ENCODE peak calls at places on chromosomes 7 and 10, in eight cellular contexts. K is CD8-positive, alpha-beta T cell; B is cardiac muscle cell; L is dorsolateral prefrontal cortex; P is upper lobe of right lung; D is progenitor cell of endocrine pancreas; O is astrocyte of the cerebellum; G is gastrocnemius medialis. V is an unnamed sample.

GRCh38 chr10:114172241-114172640 is 1.8 kb downstream of the CCDC186 start:
- DNase-seq in K (no peak), B (peak; percentile 41), L (no peak), P (no peak), D (no peak), O (no peak), G (no peak), V (no peak)

GRCh38 chr7:2873146-2873545 is 29.0 kb upstream of the GNA12 start:
- DNase-seq in K (no peak), B (peak; percentile 4), L (no peak), P (no peak), D (no peak), O (no peak), G (no peak), V (no peak)

GRCh38 chr7:37408241-37408884 is 40.3 kb downstream of the ELMO1 start:
- DNase-seq in K (no peak), B (no peak), L (no peak), P (no peak), D (no peak), O (no peak), G (no peak), V (no peak)

GRCh38 chr10:104906112-104906511 is 265.0 kb downstream of the SORCS3 start:
- DNase-seq in K (no peak), B (no peak), L (no peak), P (no peak), D (no peak), O (no peak), G (no peak), V (no peak)

GRCh38 chr10:11573497-11573896 is 38.0 kb downstream of the USP6NL start:
- DNase-seq in K (no peak), B (peak; percentile 64), L (no peak), P (no peak), D (no peak), O (no peak), G (no peak), V (no peak)

GRCh38 chr7:101740981-101741725 is 76.3 kb upstream of the CUX1 start:
- DNase-seq in K (no peak), B (peak; percentile 53), L (no peak), P (no peak), D (no peak), O (no peak), G (no peak), V (no peak)

GRCh38 chr7:29569648-29570047 is 6.0 kb downstream of the PRR15 start:
- DNase-seq in K (no peak), B (no peak), L (no peak), P (no peak), D (no peak), O (no peak), G (no peak), V (no peak)

GRCh38 chr10:103513383-103514060 is 20.0 kb downstream of the NEURL1 start:
- DNase-seq in K (no peak), B (no peak), L (no peak), P (peak; percentile 38), D (no peak), O (no peak), G (no peak), V (no peak)

GRCh38 chr7:46205478-46205877 is 284.4 kb upstream of the IGFBP3 start:
- DNase-seq in K (no peak), B (no peak), L (no peak), P (no peak), D (no peak), O (no peak), G (no peak), V (no peak)

GRCh38 chr10:26815500-26815899 is 45.3 kb downstream of the ABI1 start:
- DNase-seq in K (no peak), B (no peak), L (no peak), P (no peak), D (no peak), O (no peak), G (no peak), V (no peak)

DNA sequence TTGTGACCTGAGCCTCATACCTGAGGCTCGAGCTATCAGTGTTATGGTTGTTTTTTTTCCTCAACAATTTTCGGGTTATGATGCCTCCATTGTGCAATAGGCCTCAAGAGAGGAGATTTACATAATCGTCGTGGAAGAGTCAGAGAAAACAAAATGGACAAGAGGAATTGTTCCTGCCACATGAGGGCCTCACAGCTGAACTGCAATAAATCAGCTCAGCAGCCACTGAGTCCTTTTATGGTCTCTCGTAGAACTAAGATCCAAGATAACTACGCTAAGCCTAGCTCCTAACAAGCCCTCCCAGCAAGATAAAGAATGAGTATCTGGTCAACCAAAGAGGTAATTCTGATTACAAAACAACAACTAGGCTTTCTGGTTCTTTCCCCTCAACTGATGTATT is 336.8 kb downstream of the WDR11 start:
- DNase-seq in K (no peak), B (peak; percentile 24), L (no peak), P (no peak), D (no peak), O (no peak), G (no peak), V (no peak)
- TF ChIP-seq CTCF in K (no peak), B (no peak), L (peak; percentile 60), P (no peak), D (peak; percentile 14), O (no peak), G (no peak), V (peak; percentile 6)

GRCh38 chr10:125700355-125700911 is 17.5 kb upstream of the TEX36 start:
- DNase-seq in K (no peak), B (peak; percentile 44), L (no peak), P (no peak), D (no peak), O (no peak), G (no peak), V (no peak)
- TF ChIP-seq CTCF in K (no peak), B (peak; percentile 24), L (peak; percentile 27), P (no peak), D (no peak), O (no peak), G (no peak), V (peak; percentile 26)

GRCh38 chr7:135232720-135233119 is 918 bp upstream of the STRA8 start:
- DNase-seq in K (no peak), B (no peak), L (no peak), P (no peak), D (no peak), O (no peak), G (no peak), V (no peak)
- TF ChIP-seq CTCF in K (no peak), B (no peak), L (no peak), P (no peak), D (no peak), O (no peak), G (no peak), V (peak; percentile 31)

GRCh38 chr7:28072876-28073514 is 107.6 kb downstream of the JAZF1 start:
- DNase-seq in K (no peak), B (no peak), L (no peak), P (no peak), D (no peak), O (no peak), G (no peak), V (no peak)
- TF ChIP-seq CTCF in K (no peak), B (no peak), L (no peak), P (no peak), D (no peak), O (no peak), G (no peak), V (no peak)

DNA sequence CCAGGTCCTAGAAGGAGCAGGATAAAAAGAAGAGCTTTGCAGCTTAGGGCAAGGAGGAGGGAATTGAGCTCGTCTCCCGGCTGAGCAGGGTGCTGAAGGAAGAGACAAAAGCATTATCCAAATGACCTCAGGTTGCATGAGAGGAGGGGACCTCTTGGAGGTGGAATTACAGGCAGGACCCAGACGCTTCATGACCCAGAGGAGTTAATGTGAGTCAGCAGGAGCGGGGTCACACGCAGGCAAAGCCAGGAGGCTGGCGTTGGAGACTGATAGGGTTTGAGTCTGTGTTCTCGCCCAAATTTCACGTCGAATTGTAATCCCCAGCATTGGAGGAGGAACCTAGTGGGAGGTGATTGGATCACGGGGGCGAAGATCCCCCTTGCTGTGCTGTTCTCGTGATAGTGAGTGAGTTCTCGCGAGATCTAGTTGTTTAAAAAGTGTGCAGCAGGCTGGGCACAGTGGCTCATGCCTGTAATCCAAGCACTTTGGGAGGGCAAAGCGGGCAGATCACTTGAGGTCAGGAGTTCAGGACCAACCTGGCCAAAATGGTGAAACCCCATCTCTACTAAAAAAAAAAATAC is 63.7 kb upstream of the AUTS2 start:
- DNase-seq in K (no peak), B (no peak), L (no peak), P (no peak), D (no peak), O (no peak), G (no peak), V (no peak)
- TF ChIP-seq CTCF in K (no peak), B (no peak), L (no peak), P (no peak), D (no peak), O (no peak), G (no peak), V (no peak)

DNA sequence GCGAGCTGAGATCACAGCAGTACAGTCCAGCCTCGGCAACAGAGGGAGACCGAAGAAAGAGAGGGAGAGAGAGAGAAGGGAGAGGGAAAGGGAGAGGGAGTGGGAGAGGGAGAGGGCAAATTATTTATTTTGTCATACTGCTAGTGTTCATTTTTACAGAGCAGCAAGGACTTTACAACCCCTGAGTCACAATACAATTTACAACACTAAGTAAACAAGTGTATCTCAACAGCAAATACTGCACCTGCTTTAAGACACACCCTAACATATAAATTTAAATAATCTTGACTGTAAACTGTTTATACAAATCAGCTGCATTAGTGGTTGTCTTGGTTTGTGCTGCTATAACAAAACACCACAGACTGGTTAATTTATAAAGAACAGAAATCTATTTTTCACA is 27.2 kb downstream of the HTR5A start:
- DNase-seq in K (no peak), B (no peak), L (no peak), P (no peak), D (no peak), O (no peak), G (no peak), V (no peak)
- TF ChIP-seq CTCF in K (no peak), B (no peak), L (no peak), P (no peak), D (no peak), O (no peak), G (no peak), V (no peak)

GRCh38 chr10:86334515-86335085 is 32.0 kb downstream of the GRID1 start:
- DNase-seq in K (no peak), B (no peak), L (no peak), P (no peak), D (no peak), O (no peak), G (no peak), V (no peak)
- TF ChIP-seq CTCF in K (no peak), B (no peak), L (no peak), P (no peak), D (peak; percentile 34), O (no peak), G (no peak), V (peak; percentile 6)

DNA sequence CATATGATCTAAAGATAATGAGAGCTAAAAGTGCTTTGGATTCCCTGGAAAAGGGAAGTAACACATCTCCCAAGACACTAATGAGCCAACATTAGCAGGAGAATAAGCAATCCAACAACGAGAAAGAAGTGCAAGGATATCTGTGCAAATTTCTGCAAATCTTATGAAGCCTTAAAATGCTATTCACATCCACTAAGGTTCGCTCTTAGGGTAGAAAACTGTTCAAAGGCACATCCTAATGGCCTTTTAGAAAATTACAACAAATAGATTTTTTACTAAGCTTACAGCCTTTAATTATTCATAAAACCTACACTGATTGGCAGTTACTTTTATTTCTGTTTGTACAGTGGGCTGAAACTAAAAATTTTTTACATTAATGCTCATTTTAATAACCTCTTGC is 100.3 kb downstream of the RAPGEF5 start:
- DNase-seq in K (no peak), B (peak; percentile 14), L (no peak), P (no peak), D (no peak), O (no peak), G (no peak), V (no peak)
- TF ChIP-seq CTCF in K (no peak), B (no peak), L (peak; percentile 74), P (no peak), D (no peak), O (no peak), G (no peak), V (no peak)

V was measured in retinal pigment epithelial cell.